ENCODE peak calls at places on chromosomes 11 and 22, in seven cellular contexts. One of them, this sample, is unnamed.

GRCh38 chr11:119445850-119446249 is 22.9 kb upstream of the THY1 start:
- DNase-seq in H1: no peak
- DNase-seq in HepG2: no peak
- DNase-seq in K562: no peak
- DNase-seq in GM12878: no peak
- DNase-seq in SK-N-SH: no peak
- DNase-seq in HCT116: no peak
- DNase-seq in this sample: no peak

GRCh38 chr11:124277809-124278208 is 21.6 kb downstream of the OR8G5 start:
- DNase-seq in K562: no peak
- DNase-seq in HepG2: no peak
- DNase-seq in H1: no peak
- DNase-seq in GM12878: no peak
- DNase-seq in SK-N-SH: no peak
- DNase-seq in HCT116: no peak
- DNase-seq in this sample: no peak

GRCh38 chr11:45921561-45922424 is 663 bp upstream of the LARGE2 start:
- DNase-seq in SK-N-SH: peak
- DNase-seq in K562: no peak
- DNase-seq in GM12878: no peak
- DNase-seq in HCT116: no peak
- DNase-seq in H1: peak
- DNase-seq in HepG2: peak
- DNase-seq in this sample: no peak

GRCh38 chr11:78420255-78420764 is 2.7 kb upstream of the GAB2 start:
- DNase-seq in SK-N-SH: peak
- DNase-seq in HCT116: no peak
- DNase-seq in HepG2: peak
- DNase-seq in K562: peak
- DNase-seq in H1: no peak
- DNase-seq in GM12878: no peak
- DNase-seq in this sample: no peak

GRCh38 chr11:70806461-70807194 is 408.3 kb downstream of the CTTN start:
- DNase-seq in H1: no peak
- DNase-seq in HepG2: no peak
- DNase-seq in GM12878: no peak
- DNase-seq in HCT116: no peak
- DNase-seq in SK-N-SH: no peak
- DNase-seq in K562: no peak
- DNase-seq in this sample: no peak

GRCh38 chr22:23862103-23862502 is 4.4 kb downstream of the SLC2A11 start:
- DNase-seq in GM12878: no peak
- DNase-seq in HCT116: peak
- DNase-seq in K562: peak
- DNase-seq in H1: no peak
- DNase-seq in SK-N-SH: peak
- DNase-seq in HepG2: no peak
- DNase-seq in this sample: no peak

GRCh38 chr22:24440718-24441405 is 13.5 kb downstream of the ADORA2A start:
- DNase-seq in SK-N-SH: peak
- DNase-seq in K562: no peak
- DNase-seq in H1: no peak
- DNase-seq in HepG2: no peak
- DNase-seq in HCT116: no peak
- DNase-seq in GM12878: no peak
- DNase-seq in this sample: no peak

GRCh38 chr11:21190181-21190580 is 520.8 kb downstream of the NELL1 start:
- DNase-seq in HCT116: no peak
- DNase-seq in GM12878: no peak
- DNase-seq in H1: no peak
- DNase-seq in SK-N-SH: no peak
- DNase-seq in K562: no peak
- DNase-seq in HepG2: no peak
- DNase-seq in this sample: no peak

GRCh38 chr11:127117231-127117671 is 116.7 kb upstream of the KIRREL3 start:
- DNase-seq in SK-N-SH: no peak
- DNase-seq in HCT116: no peak
- DNase-seq in GM12878: no peak
- DNase-seq in H1: no peak
- DNase-seq in HepG2: no peak
- DNase-seq in K562: no peak
- DNase-seq in this sample: no peak

GRCh38 chr11:65500262-65501004 is 1.6 kb downstream of the MALAT1 start:
- DNase-seq in HepG2: no peak
- DNase-seq in SK-N-SH: no peak
- DNase-seq in HCT116: no peak
- DNase-seq in K562: no peak
- DNase-seq in H1: no peak
- DNase-seq in GM12878: no peak
- DNase-seq in this sample: no peak

GRCh38 chr11:72773291-72773690 is 20.6 kb downstream of the STARD10 start:
- DNase-seq in H1: no peak
- DNase-seq in HepG2: no peak
- DNase-seq in GM12878: no peak
- DNase-seq in HCT116: no peak
- DNase-seq in SK-N-SH: peak
- DNase-seq in K562: peak
- DNase-seq in this sample: no peak

GRCh38 chr11:73147771-73148681 is 5.9 kb upstream of the FCHSD2 start:
- DNase-seq in HepG2: no peak
- DNase-seq in GM12878: no peak
- DNase-seq in H1: no peak
- DNase-seq in HCT116: no peak
- DNase-seq in K562: no peak
- DNase-seq in SK-N-SH: peak
- DNase-seq in this sample: no peak

GRCh38 chr11:5712507-5712906 is 22.9 kb downstream of the TRIM22 start:
- DNase-seq in H1: no peak
- DNase-seq in K562: peak
- DNase-seq in HepG2: no peak
- DNase-seq in SK-N-SH: no peak
- DNase-seq in HCT116: peak
- DNase-seq in GM12878: no peak
- DNase-seq in this sample: no peak

GRCh38 chr22:45237065-45237990 is 3.4 kb downstream of the KIAA0930 start:
- DNase-seq in SK-N-SH: no peak
- DNase-seq in HCT116: no peak
- DNase-seq in H1: no peak
- DNase-seq in GM12878: no peak
- DNase-seq in K562: no peak
- DNase-seq in HepG2: peak
- DNase-seq in this sample: no peak

GRCh38 chr11:26287067-26287518 is 44.8 kb upstream of the ANO3 start:
- DNase-seq in HepG2: no peak
- DNase-seq in GM12878: no peak
- DNase-seq in H1: no peak
- DNase-seq in SK-N-SH: no peak
- DNase-seq in HCT116: no peak
- DNase-seq in K562: no peak
- DNase-seq in this sample: no peak

GRCh38 chr11:46916669-46917108 is 1.7 kb downstream of the LRP4 start:
- DNase-seq in H1: no peak
- DNase-seq in SK-N-SH: peak
- DNase-seq in K562: peak
- DNase-seq in HepG2: peak
- DNase-seq in HCT116: no peak
- DNase-seq in GM12878: no peak
- DNase-seq in this sample: no peak

GRCh38 chr11:107505667-107506066 is 48.0 kb upstream of the CWF19L2 start:
- DNase-seq in K562: peak
- DNase-seq in H1: no peak
- DNase-seq in HepG2: no peak
- DNase-seq in GM12878: no peak
- DNase-seq in SK-N-SH: no peak
- DNase-seq in HCT116: no peak
- DNase-seq in this sample: no peak

GRCh38 chr11:62267576-62267975 is 2.4 kb upstream of the SCGB2A2 start:
- DNase-seq in HepG2: no peak
- DNase-seq in SK-N-SH: no peak
- DNase-seq in HCT116: no peak
- DNase-seq in H1: no peak
- DNase-seq in K562: no peak
- DNase-seq in GM12878: no peak
- DNase-seq in this sample: no peak

GRCh38 chr11:62267050-62267449 is 2.9 kb upstream of the SCGB2A2 start:
- DNase-seq in K562: no peak
- DNase-seq in H1: no peak
- DNase-seq in HepG2: no peak
- DNase-seq in HCT116: no peak
- DNase-seq in GM12878: no peak
- DNase-seq in SK-N-SH: no peak
- DNase-seq in this sample: no peak

GRCh38 chr11:62269654-62270278 is at the start of gene SCGB2A2:
- DNase-seq in GM12878: no peak
- DNase-seq in HCT116: peak
- DNase-seq in H1: no peak
- DNase-seq in HepG2: no peak
- DNase-seq in SK-N-SH: no peak
- DNase-seq in K562: no peak
- DNase-seq in this sample: no peak

GRCh38 chr11:62264004-62264403 is 6.0 kb upstream of the SCGB2A2 start:
- DNase-seq in SK-N-SH: no peak
- DNase-seq in HCT116: no peak
- DNase-seq in K562: no peak
- DNase-seq in GM12878: no peak
- DNase-seq in H1: no peak
- DNase-seq in HepG2: no peak
- DNase-seq in this sample: no peak

DNA sequence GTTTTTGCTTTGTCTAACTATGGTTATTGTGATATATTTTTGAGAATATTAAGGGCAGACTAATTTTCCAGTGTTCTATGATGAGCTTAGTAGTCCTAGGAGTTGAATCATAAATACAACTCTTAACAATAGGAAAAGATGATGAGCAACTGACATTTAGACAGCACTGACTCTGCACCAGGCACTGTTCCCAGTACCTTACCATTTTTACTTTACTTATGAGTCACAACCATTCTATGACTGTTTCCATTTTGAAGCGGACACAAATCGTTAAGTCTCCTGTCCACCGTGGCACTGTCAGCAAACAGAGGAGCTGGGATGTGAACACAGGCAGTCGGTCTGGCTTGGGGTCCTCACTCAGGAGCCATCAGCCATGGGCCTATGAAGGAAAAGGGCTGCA is 3.4 kb upstream of the SCGB2A2 start:
- DNase-seq in SK-N-SH: no peak
- DNase-seq in H1: no peak
- DNase-seq in K562: no peak
- DNase-seq in HCT116: no peak
- DNase-seq in GM12878: no peak
- DNase-seq in HepG2: no peak
- DNase-seq in this sample: peak
- TF ChIP-seq SIN3A in SK-N-SH: no peak
- TF ChIP-seq SIN3A in H1: no peak
- TF ChIP-seq SIN3A in K562: no peak
- TF ChIP-seq SIN3A in HCT116: no peak
- TF ChIP-seq SIN3A in GM12878: no peak
- TF ChIP-seq SIN3A in HepG2: no peak
- TF ChIP-seq SIN3A in this sample: no peak

GRCh38 chr11:132184079-132184478 is 813.7 kb downstream of the NTM start:
- DNase-seq in H1: no peak
- DNase-seq in HepG2: no peak
- DNase-seq in GM12878: no peak
- DNase-seq in K562: no peak
- DNase-seq in HCT116: no peak
- DNase-seq in SK-N-SH: no peak
- DNase-seq in this sample: no peak

GRCh38 chr11:132186193-132186592 is 815.8 kb downstream of the NTM start:
- DNase-seq in HepG2: no peak
- DNase-seq in K562: no peak
- DNase-seq in HCT116: no peak
- DNase-seq in GM12878: no peak
- DNase-seq in H1: no peak
- DNase-seq in SK-N-SH: no peak
- DNase-seq in this sample: no peak

GRCh38 chr11:132187391-132187790 is 817.0 kb downstream of the NTM start:
- DNase-seq in GM12878: no peak
- DNase-seq in K562: no peak
- DNase-seq in HepG2: no peak
- DNase-seq in H1: no peak
- DNase-seq in HCT116: no peak
- DNase-seq in SK-N-SH: no peak
- DNase-seq in this sample: no peak

GRCh38 chr11:132186699-132187098 is 816.3 kb downstream of the NTM start:
- DNase-seq in SK-N-SH: peak
- DNase-seq in GM12878: no peak
- DNase-seq in HepG2: no peak
- DNase-seq in K562: no peak
- DNase-seq in HCT116: no peak
- DNase-seq in H1: no peak
- DNase-seq in this sample: no peak

GRCh38 chr11:132187814-132188213 is 817.4 kb downstream of the NTM start:
- DNase-seq in HepG2: no peak
- DNase-seq in K562: no peak
- DNase-seq in HCT116: no peak
- DNase-seq in GM12878: no peak
- DNase-seq in H1: no peak
- DNase-seq in SK-N-SH: no peak
- DNase-seq in this sample: no peak
- TF ChIP-seq SIN3A in HepG2: no peak
- TF ChIP-seq SIN3A in K562: no peak
- TF ChIP-seq SIN3A in HCT116: no peak
- TF ChIP-seq SIN3A in GM12878: no peak
- TF ChIP-seq SIN3A in H1: no peak
- TF ChIP-seq SIN3A in SK-N-SH: no peak
- TF ChIP-seq SIN3A in this sample: no peak

DNA sequence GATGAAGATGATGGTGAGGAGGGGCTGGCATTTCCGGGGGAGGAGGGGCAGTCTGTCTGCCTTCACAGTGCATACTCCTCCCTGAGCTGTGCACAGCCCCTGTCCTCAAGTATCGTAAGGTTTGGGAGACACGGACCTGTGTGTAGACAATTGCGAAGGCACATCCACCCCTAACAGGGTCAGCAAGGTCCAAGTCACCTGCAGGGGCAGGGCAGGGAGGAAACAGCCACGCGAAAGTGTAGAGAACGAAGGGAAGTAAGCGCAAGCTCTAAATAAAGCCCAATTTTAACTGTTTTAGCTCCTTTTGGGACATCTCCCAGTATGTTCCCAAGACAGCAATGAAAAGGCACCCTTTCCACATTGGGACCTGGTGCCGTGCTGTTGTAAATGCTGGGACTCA is 448.2 kb downstream of the TBC1D22A start:
- DNase-seq in SK-N-SH: no peak
- DNase-seq in HCT116: no peak
- DNase-seq in K562: no peak
- DNase-seq in HepG2: no peak
- DNase-seq in GM12878: no peak
- DNase-seq in H1: no peak
- DNase-seq in this sample: no peak
- TF ChIP-seq SIN3A in SK-N-SH: no peak
- TF ChIP-seq SIN3A in HCT116: no peak
- TF ChIP-seq SIN3A in K562: no peak
- TF ChIP-seq SIN3A in HepG2: no peak
- TF ChIP-seq SIN3A in GM12878: no peak
- TF ChIP-seq SIN3A in H1: no peak
- TF ChIP-seq SIN3A in this sample: no peak

DNA sequence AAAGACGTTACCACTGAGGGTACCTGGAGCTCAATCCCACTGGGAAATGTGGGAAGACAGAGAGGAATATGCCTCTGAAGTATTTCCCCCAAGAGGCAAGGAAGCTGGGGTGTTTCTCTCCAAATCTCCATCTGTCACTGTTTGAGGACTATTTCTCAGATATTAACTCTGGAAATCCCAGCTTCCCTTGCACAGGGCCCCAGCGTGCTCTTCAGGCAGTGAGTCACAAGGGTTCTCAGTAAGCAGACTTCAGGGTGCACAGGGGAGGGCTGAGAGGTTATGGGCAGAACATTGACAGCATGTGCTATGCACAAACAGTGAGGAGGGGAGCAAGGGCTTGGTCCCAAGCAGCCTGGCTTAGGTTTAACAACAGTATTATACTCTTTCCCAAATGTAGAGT is 60.9 kb upstream of the EED start:
- DNase-seq in H1: no peak
- DNase-seq in SK-N-SH: no peak
- DNase-seq in K562: peak
- DNase-seq in HepG2: no peak
- DNase-seq in GM12878: no peak
- DNase-seq in HCT116: no peak
- DNase-seq in this sample: no peak
- TF ChIP-seq SIN3A in H1: no peak
- TF ChIP-seq SIN3A in SK-N-SH: no peak
- TF ChIP-seq SIN3A in K562: no peak
- TF ChIP-seq SIN3A in HepG2: no peak
- TF ChIP-seq SIN3A in GM12878: no peak
- TF ChIP-seq SIN3A in HCT116: no peak
- TF ChIP-seq SIN3A in this sample: no peak

This sample was measured in Panc1.